ENCODE peak calls at places on chromosome 3, in five cellular contexts. G, V, L, A and O are unnamed samples.

GRCh38 chr3:141797819-141798405 is 34.7 kb downstream of the GRK7 start:
- DNase-seq in L (no peak), G (no peak), V (no peak), A (no peak), O (no peak)

GRCh38 chr3:73484656-73485248 is 140.0 kb downstream of the PDZRN3 start:
- DNase-seq in V (no peak), L (peak; percentile 67), A (no peak), G (no peak), O (no peak)

GRCh38 chr3:8836096-8836495 is 66.7 kb upstream of the OXTR start:
- DNase-seq in G (no peak), A (no peak), V (no peak), L (no peak), O (no peak)

GRCh38 chr3:142394921-142395622 is 52.8 kb downstream of the XRN1 start:
- DNase-seq in L (no peak), V (no peak), G (no peak), A (no peak), O (no peak)

GRCh38 chr3:75001330-75001729 is 386.9 kb upstream of the CNTN3 start:
- DNase-seq in G (no peak), L (peak; percentile 39), V (no peak), A (no peak), O (no peak)

GRCh38 chr3:148974726-148975125 is 16.6 kb upstream of the GYG1 start:
- DNase-seq in V (no peak), L (no peak), G (no peak), A (no peak), O (no peak)

GRCh38 chr3:184172681-184173373 is 1.8 kb upstream of the AP2M1 start:
- DNase-seq in A (no peak), V (no peak), G (no peak), L (peak; percentile 98), O (no peak)

GRCh38 chr3:47780727-47781325 is 867 bp downstream of the SMARCC1 start:
- DNase-seq in V (no peak), G (peak; percentile 39), L (peak; percentile 59), A (no peak), O (no peak)

GRCh38 chr3:115525726-115526125 is 97.6 kb upstream of the GAP43 start:
- DNase-seq in G (no peak), V (no peak), A (no peak), L (no peak), O (no peak)

GRCh38 chr3:76024640-76025039 is 239.3 kb upstream of the ZNF717 start:
- DNase-seq in L (peak; percentile 61), G (peak; percentile 63), A (peak; percentile 22), V (no peak), O (peak; percentile 36)

GRCh38 chr3:69787436-69788168 is 48.3 kb downstream of the MITF start:
- DNase-seq in L (peak; percentile 75), V (no peak), G (peak; percentile 55), A (peak; percentile 31), O (no peak)

GRCh38 chr3:23662079-23662617 is 143.6 kb upstream of the UBE2E1 start:
- DNase-seq in L (no peak), G (no peak), V (no peak), A (no peak), O (no peak)
- H3K27ac ChIP-seq in L (no peak overlapping the region), G (no peak overlapping the region), V (no peak overlapping the region), A (no peak overlapping the region), O (no peak overlapping the region)

GRCh38 chr3:117523407-117523806 is 813.8 kb downstream of the TUSC7 start:
- DNase-seq in L (no peak), A (no peak), V (no peak), G (no peak), O (no peak)

GRCh38 chr3:117528688-117529087 is 819.1 kb downstream of the TUSC7 start:
- DNase-seq in V (no peak), G (no peak), A (no peak), L (no peak), O (no peak)

GRCh38 chr3:117527346-117527745 is 817.8 kb downstream of the TUSC7 start:
- DNase-seq in G (no peak), L (no peak), V (no peak), A (no peak), O (no peak)

GRCh38 chr3:117524890-117525289 is 815.3 kb downstream of the TUSC7 start:
- DNase-seq in V (no peak), A (no peak), G (no peak), L (peak; percentile 72), O (no peak)

GRCh38 chr3:117526485-117527079 is 817.0 kb downstream of the TUSC7 start:
- DNase-seq in G (peak; percentile 17), A (peak; percentile 56), V (peak; percentile 2), L (peak; percentile 57), O (peak; percentile 18)
- TF ChIP-seq EZH2phosphoT487 in G (no peak), A (no peak), V (no peak), L (no peak), O (no peak)

DNA sequence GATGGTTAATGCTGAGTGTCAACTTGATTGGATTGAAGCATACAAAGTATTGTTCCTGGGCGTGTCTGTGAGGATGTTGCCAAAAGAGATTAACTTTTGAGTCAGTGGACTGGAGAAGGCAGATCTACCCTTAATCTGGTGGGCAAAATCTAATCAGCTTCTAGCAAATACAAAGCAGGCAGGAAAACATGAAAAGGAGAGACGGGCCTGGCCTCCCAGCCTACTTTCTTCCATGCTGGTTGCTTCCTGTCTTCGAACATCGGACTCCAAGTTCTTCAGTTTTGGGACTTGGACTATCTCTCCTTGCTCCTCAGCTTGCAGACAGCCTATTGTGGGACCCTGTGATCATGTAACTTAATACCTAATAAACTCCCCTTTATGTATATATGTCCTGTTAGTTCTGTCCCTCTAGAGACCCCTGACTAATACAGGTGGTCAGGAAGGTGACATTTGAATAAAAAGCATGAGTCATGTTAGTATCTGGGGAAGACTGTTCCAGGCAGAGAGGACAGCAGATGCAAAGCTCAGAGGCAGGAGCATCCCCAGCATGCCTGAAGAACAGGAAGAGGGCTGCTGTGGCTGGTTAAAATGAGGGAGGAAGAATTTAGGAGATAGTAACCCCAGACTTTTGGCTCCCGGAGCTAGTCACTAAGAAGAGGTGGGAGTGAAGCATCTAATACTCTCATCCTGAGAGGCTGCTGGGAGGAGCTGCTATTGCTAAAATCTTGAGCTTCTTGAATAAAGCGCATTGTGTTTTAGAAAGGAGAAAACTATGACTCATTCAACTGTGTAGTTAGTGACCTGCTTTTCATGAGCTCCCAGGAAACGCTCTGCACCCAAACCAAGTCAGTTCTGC is 207.4 kb upstream of the HES1 start:
- DNase-seq in V (no peak), G (peak; percentile 87), A (peak; percentile 29), L (no peak), O (no peak)
- H3K4me1 ChIP-seq in V (peaks cover 10% of the 10 kb centered on the region), G (peaks cover 28% of the 10 kb centered on the region), A (no peaks in the 10 kb centered on the region), L (no peaks in the 10 kb centered on the region), O (peaks cover 6% of the 10 kb centered on the region)

DNA sequence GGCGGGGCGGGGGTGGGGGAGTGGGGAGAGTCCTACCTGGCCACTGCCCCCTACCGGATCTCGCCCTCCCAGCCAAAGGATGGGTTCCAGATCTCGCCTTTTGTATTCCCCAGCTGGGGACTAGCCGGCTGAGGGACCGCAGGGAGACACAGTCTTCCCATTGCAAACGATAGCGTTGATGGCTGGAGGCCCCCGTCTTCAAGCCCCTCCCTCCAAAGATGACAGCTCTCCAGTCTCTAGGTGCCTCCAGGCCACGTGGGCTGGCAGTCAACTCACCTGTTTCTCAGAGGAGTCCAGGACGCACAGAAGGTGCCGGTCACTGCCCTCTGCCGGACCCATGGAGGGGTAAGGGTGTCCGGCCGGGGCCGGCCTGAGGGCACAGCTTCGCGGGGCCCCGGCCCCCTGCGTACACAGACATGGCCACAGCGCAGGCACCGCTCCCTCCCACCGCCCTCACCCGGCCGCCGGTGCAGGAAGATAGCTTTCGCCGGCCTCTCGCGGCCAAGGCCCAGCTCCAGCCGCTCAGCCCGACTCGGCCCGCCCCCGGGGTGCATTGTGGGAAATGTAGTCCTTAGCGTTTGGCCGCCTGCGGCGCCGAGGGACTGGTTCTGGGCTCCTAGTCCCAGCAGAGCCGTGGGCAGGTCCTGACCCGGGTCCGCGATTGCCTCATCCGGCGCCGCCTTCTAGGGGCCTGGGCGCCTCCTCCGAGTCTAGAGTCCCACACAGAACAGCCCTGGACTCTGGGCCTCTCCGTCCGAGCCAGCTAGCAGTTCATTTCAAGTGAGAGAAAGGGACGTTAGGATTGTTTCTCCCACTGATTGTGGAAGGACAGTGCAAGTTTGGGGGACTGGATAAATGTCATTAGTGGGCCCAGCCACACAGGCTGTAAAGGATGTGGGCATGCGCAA is at the start of gene MON1A:
- DNase-seq in V (peak; percentile 67), A (peak; percentile 95), G (peak; percentile 94), L (peak; percentile 96), O (peak; percentile 95)
- H3K27ac ChIP-seq in V (peak within 1 kb of the TSS; percentile 67), A (peak within 1 kb of the TSS; percentile 76), G (peak within 1 kb of the TSS; percentile 53), L (peak within 1 kb of the TSS; percentile 86), O (no peak within 1 kb of the TSS)

DNA sequence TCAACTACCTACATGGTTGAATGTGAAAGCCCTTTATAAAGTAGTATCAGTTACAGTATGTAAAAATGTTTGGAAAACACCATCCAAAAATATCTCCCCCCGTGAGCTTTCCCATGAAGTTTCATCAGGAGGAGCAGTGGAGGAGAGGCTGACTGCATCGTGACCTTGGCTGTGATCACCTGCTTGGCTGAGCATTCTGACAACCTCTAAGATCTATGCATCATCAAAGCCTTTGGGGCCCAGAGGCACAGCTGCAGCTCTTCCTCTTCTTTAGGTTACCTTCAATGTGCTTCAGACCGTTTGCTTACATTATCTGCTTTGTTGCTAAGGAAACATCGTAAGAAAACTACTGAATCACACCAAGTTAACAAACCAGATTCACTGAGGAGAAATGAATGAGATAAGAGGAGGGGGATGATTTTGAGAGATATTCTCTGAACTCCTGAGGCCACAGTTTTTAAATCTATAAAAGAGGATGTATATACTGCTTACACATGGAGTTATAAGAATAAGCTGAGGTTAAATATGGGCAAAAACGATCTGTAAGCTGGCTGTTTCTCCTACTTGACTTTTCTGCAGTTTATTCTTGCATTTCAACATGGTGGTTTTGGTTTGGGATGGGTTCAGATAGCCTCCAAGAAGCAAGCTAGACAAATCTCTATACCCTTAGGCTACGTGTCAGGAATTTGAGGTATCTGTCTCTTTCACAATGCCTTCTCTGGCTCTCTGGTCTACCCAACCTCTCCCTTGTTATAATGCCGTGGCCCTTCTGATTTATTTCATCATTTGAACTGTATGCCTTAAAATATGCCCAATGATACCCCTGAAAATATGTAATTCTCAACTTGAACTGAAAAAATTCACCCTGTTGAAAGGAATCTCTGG is 4.0 kb downstream of the GCSAM start:
- DNase-seq in G (peak; percentile 36), L (peak; percentile 47), A (peak; percentile 20), V (no peak), O (peak; percentile 6)
- TF ChIP-seq EZH2phosphoT487 in G (no peak), L (no peak), A (no peak), V (no peak), O (no peak)

GRCh38 chr3:66744986-66745385 is 244.2 kb upstream of the LRIG1 start:
- DNase-seq in V (no peak), G (peak; percentile 31), L (no peak), A (no peak), O (no peak)

GRCh38 chr3:66744521-66744920 is 243.7 kb upstream of the LRIG1 start:
- DNase-seq in L (no peak), V (no peak), A (no peak), G (no peak), O (no peak)

GRCh38 chr3:66738625-66739330 is 238.0 kb upstream of the LRIG1 start:
- DNase-seq in L (peak; percentile 20), G (peak; percentile 57), V (no peak), A (no peak), O (no peak)

DNA sequence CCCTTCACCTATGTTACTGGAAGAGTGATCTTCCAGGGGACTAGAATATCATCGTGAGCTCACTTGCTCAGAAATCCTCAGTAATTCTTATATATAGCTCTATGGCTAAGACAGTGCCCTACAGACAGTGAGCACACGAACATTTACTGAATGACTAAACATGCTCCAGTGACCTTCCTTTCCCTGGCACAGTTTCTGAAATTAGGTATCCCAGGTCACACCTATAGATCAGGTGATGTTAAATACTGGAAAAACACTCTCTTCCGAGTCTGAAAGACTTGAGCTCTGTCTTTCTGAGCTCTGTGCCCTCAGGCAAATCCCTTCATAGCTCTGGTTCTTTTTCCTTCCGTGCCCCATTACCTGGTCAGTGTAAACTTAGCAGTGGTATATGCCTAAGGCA is 239.4 kb upstream of the LRIG1 start:
- DNase-seq in A (no peak), L (no peak), V (no peak), G (peak; percentile 58), O (no peak)
- H3K4me1 ChIP-seq in A (peaks cover 7% of the 10 kb centered on the region), L (no peaks in the 10 kb centered on the region), V (no peaks in the 10 kb centered on the region), G (peaks cover 23% of the 10 kb centered on the region), O (peaks cover 7% of the 10 kb centered on the region)